ENCODE peak calls at places on chromosomes 5 and 9, in eight cellular contexts. T is Right ventricle myocardium inferior, V is MV-4-11, Z is COR-L47, W is NCI-H1417, R is mesenteric fat pad, U is nephron progenitor cell, O is retina. S is an unnamed sample.

GRCh38 chr5:135977375-135977928 is 22.7 kb upstream of the LECT2 start:
- DNase-seq in Z (no peak), U (peak; percentile 78), W (no peak), R (no peak), V (peak; percentile 72), O (peak; percentile 83), T (peak; percentile 81), S (no peak)

GRCh38 chr9:23938908-23939307 is 112.9 kb upstream of the ELAVL2 start:
- DNase-seq in R (no peak), W (no peak), O (no peak), T (no peak), Z (peak; percentile 6), U (no peak), V (no peak), S (no peak)

GRCh38 chr9:3296536-3296935 is 229.3 kb downstream of the RFX3 start:
- DNase-seq in R (no peak), Z (no peak), U (no peak), W (no peak), T (no peak), V (no peak), O (no peak), S (no peak)

GRCh38 chr5:181207214-181207959 is 2.4 kb upstream of the TRIM7 start:
- DNase-seq in Z (no peak), O (peak; percentile 79), V (no peak), U (peak; percentile 78), W (no peak), R (no peak), T (no peak), S (no peak)

GRCh38 chr5:157290156-157290980 is 24.4 kb downstream of the CYFIP2 start:
- DNase-seq in O (no peak), U (no peak), Z (no peak), R (no peak), T (no peak), W (no peak), V (no peak), S (no peak)

GRCh38 chr5:140234590-140234989 is 59.6 kb downstream of the CYSTM1 start:
- DNase-seq in V (no peak), U (no peak), O (no peak), W (no peak), R (no peak), T (no peak), Z (no peak), S (no peak)

GRCh38 chr9:116717150-116717549 is 30.0 kb downstream of the TRIM32 start:
- DNase-seq in T (no peak), Z (no peak), O (no peak), R (no peak), W (no peak), V (no peak), U (no peak), S (no peak)

GRCh38 chr9:104144336-104144735 is 50.2 kb downstream of the SMC2 start:
- DNase-seq in O (no peak), Z (no peak), V (no peak), T (no peak), W (no peak), U (no peak), R (no peak), S (no peak)

GRCh38 chr9:69936427-69936826 is 107.2 kb upstream of the MAMDC2 start:
- DNase-seq in Z (no peak), O (no peak), U (no peak), V (no peak), T (no peak), W (no peak), R (no peak), S (no peak)

GRCh38 chr5:133925866-133926488 is 42.4 kb downstream of the C5orf15 start:
- DNase-seq in Z (no peak), T (no peak), V (peak; percentile 24), O (no peak), U (no peak), R (no peak), W (no peak), S (no peak)

GRCh38 chr9:78972303-78973002 is 599.3 kb upstream of the TLE4 start:
- DNase-seq in O (peak; percentile 51), R (no peak), T (no peak), W (peak; percentile 86), Z (peak; percentile 73), U (no peak), V (no peak), S (peak; percentile 94)

GRCh38 chr9:6938447-6938846 is 180.7 kb downstream of the KDM4C start:
- DNase-seq in U (no peak), R (no peak), V (peak; percentile 6), W (no peak), O (no peak), T (no peak), Z (no peak), S (no peak)

GRCh38 chr5:131393498-131393968 is 129.7 kb downstream of the CDC42SE2 start:
- DNase-seq in O (no peak), R (no peak), V (no peak), W (no peak), T (no peak), Z (no peak), U (no peak), S (no peak)

GRCh38 chr5:58545912-58546311 is 37.0 kb upstream of the RAB3C start:
- DNase-seq in R (no peak), V (peak; percentile 94), Z (no peak), O (no peak), U (no peak), T (no peak), W (no peak), S (no peak)

GRCh38 chr9:19154135-19154612 is 26.9 kb upstream of the PLIN2 start:
- DNase-seq in U (no peak), O (no peak), Z (no peak), T (no peak), W (no peak), V (peak; percentile 99), R (no peak), S (no peak)

GRCh38 chr9:88660611-88661010 is 125.6 kb downstream of the NXNL2 start:
- DNase-seq in W (no peak), O (peak; percentile 54), U (no peak), V (no peak), Z (no peak), T (no peak), R (no peak), S (peak; percentile 12)

GRCh38 chr5:147554285-147554817 is 44.5 kb upstream of the DPYSL3 start:
- DNase-seq in W (no peak), Z (no peak), U (no peak), R (no peak), V (no peak), O (no peak), T (no peak), S (no peak)

GRCh38 chr5:180626661-180627385 is 22.6 kb downstream of the FLT4 start:
- DNase-seq in W (no peak), U (no peak), V (no peak), O (no peak), R (no peak), T (peak; percentile 26), Z (no peak), S (no peak)

GRCh38 chr5:132479073-132479811 is 11.3 kb downstream of the IRF1 start:
- DNase-seq in V (no peak), Z (no peak), T (no peak), W (no peak), U (no peak), R (no peak), O (no peak), S (no peak)

GRCh38 chr9:98181746-98182068 is 10.7 kb downstream of the CORO2A start:
- DNase-seq in W (no peak), R (no peak), Z (no peak), O (no peak), V (no peak), T (no peak), U (no peak), S (no peak)

GRCh38 chr5:78699565-78700143 is 51.1 kb upstream of the LHFPL2 start:
- DNase-seq in U (no peak), V (peak; percentile 56), W (no peak), Z (no peak), O (peak; percentile 7), T (no peak), R (no peak), S (no peak)

GRCh38 chr5:103119067-103119764 is 722 bp downstream of the GIN1 start:
- DNase-seq in U (no peak), W (no peak), T (no peak), V (peak; percentile 48), Z (no peak), O (no peak), R (no peak), S (no peak)

GRCh38 chr5:56108212-56108611 is 113.4 kb upstream of the IL6ST start:
- DNase-seq in U (no peak), R (no peak), Z (no peak), W (no peak), V (no peak), T (no peak), O (no peak), S (no peak)

GRCh38 chr5:127031147-127031862 is 947 bp upstream of the MARCHF3 start:
- DNase-seq in O (no peak), W (no peak), R (no peak), Z (no peak), T (peak; percentile 77), U (peak; percentile 31), V (no peak), S (no peak)

GRCh38 chr5:122180863-122181519 is 51.6 kb downstream of the ZNF474 start:
- DNase-seq in W (no peak), Z (no peak), O (no peak), V (no peak), T (no peak), U (no peak), R (no peak), S (no peak)

GRCh38 chr5:174601937-174602336 is 122.4 kb upstream of the MSX2 start:
- DNase-seq in R (no peak), W (no peak), V (no peak), O (no peak), U (no peak), T (no peak), Z (no peak), S (no peak)